ENCODE peak calls at places on chromosomes 2 and 18, in nine cellular contexts. One of them, this sample, is unnamed.

GRCh38 chr2:159736048-159736447 is 23.7 kb downstream of the MARCHF7 start:
- DNase-seq in upper lobe of right lung: no peak
- DNase-seq in mesendoderm: no peak
- DNase-seq in neuronal stem cell: no peak
- DNase-seq in CD8-positive, alpha-beta memory T cell: no peak
- DNase-seq in suprapubic skin: no peak
- DNase-seq in CD4-positive, CD25-positive, alpha-beta regulatory T cell: no peak
- DNase-seq in body of pancreas: no peak
- DNase-seq in left lung: no peak
- DNase-seq in this sample: no peak

GRCh38 chr18:70319185-70319584 is 30.3 kb downstream of the SOCS6 start:
- DNase-seq in upper lobe of right lung: no peak
- DNase-seq in mesendoderm: no peak
- DNase-seq in neuronal stem cell: no peak
- DNase-seq in CD8-positive, alpha-beta memory T cell: no peak
- DNase-seq in suprapubic skin: no peak
- DNase-seq in CD4-positive, CD25-positive, alpha-beta regulatory T cell: no peak
- DNase-seq in body of pancreas: no peak
- DNase-seq in left lung: no peak
- DNase-seq in this sample: no peak

GRCh38 chr2:29139152-29139551 is 23.9 kb downstream of the CLIP4 start:
- DNase-seq in upper lobe of right lung: no peak
- DNase-seq in mesendoderm: no peak
- DNase-seq in neuronal stem cell: no peak
- DNase-seq in CD8-positive, alpha-beta memory T cell: no peak
- DNase-seq in suprapubic skin: no peak
- DNase-seq in CD4-positive, CD25-positive, alpha-beta regulatory T cell: no peak
- DNase-seq in body of pancreas: no peak
- DNase-seq in left lung: no peak
- DNase-seq in this sample: no peak

GRCh38 chr2:8076453-8077284 is 605.2 kb upstream of the ID2 start:
- DNase-seq in upper lobe of right lung: no peak
- DNase-seq in mesendoderm: no peak
- DNase-seq in neuronal stem cell: no peak
- DNase-seq in CD8-positive, alpha-beta memory T cell: no peak
- DNase-seq in suprapubic skin: no peak
- DNase-seq in CD4-positive, CD25-positive, alpha-beta regulatory T cell: no peak
- DNase-seq in body of pancreas: no peak
- DNase-seq in left lung: no peak
- DNase-seq in this sample: no peak

GRCh38 chr2:210586381-210586780 is 30.0 kb downstream of the CPS1 start:
- DNase-seq in upper lobe of right lung: no peak
- DNase-seq in mesendoderm: no peak
- DNase-seq in neuronal stem cell: no peak
- DNase-seq in CD8-positive, alpha-beta memory T cell: no peak
- DNase-seq in suprapubic skin: no peak
- DNase-seq in CD4-positive, CD25-positive, alpha-beta regulatory T cell: no peak
- DNase-seq in body of pancreas: no peak
- DNase-seq in left lung: no peak
- DNase-seq in this sample: no peak

GRCh38 chr2:3784731-3785130 is 81.4 kb downstream of the DCDC2C start:
- DNase-seq in upper lobe of right lung: no peak
- DNase-seq in mesendoderm: peak
- DNase-seq in neuronal stem cell: no peak
- DNase-seq in CD8-positive, alpha-beta memory T cell: no peak
- DNase-seq in suprapubic skin: no peak
- DNase-seq in CD4-positive, CD25-positive, alpha-beta regulatory T cell: no peak
- DNase-seq in body of pancreas: no peak
- DNase-seq in left lung: no peak
- DNase-seq in this sample: no peak

GRCh38 chr18:1050012-1050657 is 145.5 kb downstream of the ADCYAP1 start:
- DNase-seq in upper lobe of right lung: no peak
- DNase-seq in mesendoderm: no peak
- DNase-seq in neuronal stem cell: no peak
- DNase-seq in CD8-positive, alpha-beta memory T cell: no peak
- DNase-seq in suprapubic skin: no peak
- DNase-seq in CD4-positive, CD25-positive, alpha-beta regulatory T cell: no peak
- DNase-seq in body of pancreas: no peak
- DNase-seq in left lung: no peak
- DNase-seq in this sample: no peak

GRCh38 chr18:59114160-59114559 is 25.5 kb upstream of the SEC11C start:
- DNase-seq in upper lobe of right lung: no peak
- DNase-seq in mesendoderm: no peak
- DNase-seq in neuronal stem cell: no peak
- DNase-seq in CD8-positive, alpha-beta memory T cell: no peak
- DNase-seq in suprapubic skin: no peak
- DNase-seq in CD4-positive, CD25-positive, alpha-beta regulatory T cell: no peak
- DNase-seq in body of pancreas: no peak
- DNase-seq in left lung: no peak
- DNase-seq in this sample: no peak

GRCh38 chr2:202009019-202009481 is 24.6 kb upstream of the FZD7 start:
- DNase-seq in upper lobe of right lung: no peak
- DNase-seq in mesendoderm: no peak
- DNase-seq in neuronal stem cell: no peak
- DNase-seq in CD8-positive, alpha-beta memory T cell: no peak
- DNase-seq in suprapubic skin: no peak
- DNase-seq in CD4-positive, CD25-positive, alpha-beta regulatory T cell: no peak
- DNase-seq in body of pancreas: no peak
- DNase-seq in left lung: no peak
- DNase-seq in this sample: no peak

GRCh38 chr2:222960126-222960525 is 91.9 kb upstream of the KCNE4 start:
- DNase-seq in upper lobe of right lung: no peak
- DNase-seq in mesendoderm: no peak
- DNase-seq in neuronal stem cell: no peak
- DNase-seq in CD8-positive, alpha-beta memory T cell: no peak
- DNase-seq in suprapubic skin: no peak
- DNase-seq in CD4-positive, CD25-positive, alpha-beta regulatory T cell: no peak
- DNase-seq in body of pancreas: no peak
- DNase-seq in left lung: no peak
- DNase-seq in this sample: no peak

GRCh38 chr2:91839904-91840868 is 3031.0 kb upstream of the TEKT4 start:
- DNase-seq in upper lobe of right lung: peak
- DNase-seq in mesendoderm: no peak
- DNase-seq in neuronal stem cell: no peak
- DNase-seq in CD8-positive, alpha-beta memory T cell: no peak
- DNase-seq in suprapubic skin: no peak
- DNase-seq in CD4-positive, CD25-positive, alpha-beta regulatory T cell: no peak
- DNase-seq in body of pancreas: no peak
- DNase-seq in left lung: no peak
- DNase-seq in this sample: no peak

GRCh38 chr2:236631361-236632291 is 62.0 kb downstream of the ACKR3 start:
- DNase-seq in upper lobe of right lung: peak
- DNase-seq in mesendoderm: no peak
- DNase-seq in neuronal stem cell: no peak
- DNase-seq in CD8-positive, alpha-beta memory T cell: no peak
- DNase-seq in suprapubic skin: peak
- DNase-seq in CD4-positive, CD25-positive, alpha-beta regulatory T cell: no peak
- DNase-seq in body of pancreas: no peak
- DNase-seq in left lung: no peak
- DNase-seq in this sample: peak

GRCh38 chr2:1546023-1546591 is 132.8 kb downstream of the TPO start:
- DNase-seq in upper lobe of right lung: no peak
- DNase-seq in mesendoderm: peak
- DNase-seq in neuronal stem cell: peak
- DNase-seq in CD8-positive, alpha-beta memory T cell: no peak
- DNase-seq in suprapubic skin: no peak
- DNase-seq in CD4-positive, CD25-positive, alpha-beta regulatory T cell: no peak
- DNase-seq in body of pancreas: peak
- DNase-seq in left lung: peak
- DNase-seq in this sample: no peak

GRCh38 chr2:27723372-27724144 is 48.0 kb upstream of the MRPL33 start:
- DNase-seq in upper lobe of right lung: peak
- DNase-seq in mesendoderm: peak
- DNase-seq in neuronal stem cell: peak
- DNase-seq in CD8-positive, alpha-beta memory T cell: no peak
- DNase-seq in suprapubic skin: no peak
- DNase-seq in CD4-positive, CD25-positive, alpha-beta regulatory T cell: peak
- DNase-seq in body of pancreas: peak
- DNase-seq in left lung: peak
- DNase-seq in this sample: no peak

GRCh38 chr2:128303095-128303791 is 15.4 kb downstream of the HS6ST1 start:
- DNase-seq in upper lobe of right lung: no peak
- DNase-seq in mesendoderm: no peak
- DNase-seq in neuronal stem cell: no peak
- DNase-seq in CD8-positive, alpha-beta memory T cell: no peak
- DNase-seq in suprapubic skin: no peak
- DNase-seq in CD4-positive, CD25-positive, alpha-beta regulatory T cell: no peak
- DNase-seq in body of pancreas: no peak
- DNase-seq in left lung: no peak
- DNase-seq in this sample: no peak

GRCh38 chr2:19677215-19677777 is 224.5 kb downstream of the TTC32 start:
- DNase-seq in upper lobe of right lung: no peak
- DNase-seq in mesendoderm: no peak
- DNase-seq in neuronal stem cell: no peak
- DNase-seq in CD8-positive, alpha-beta memory T cell: no peak
- DNase-seq in suprapubic skin: no peak
- DNase-seq in CD4-positive, CD25-positive, alpha-beta regulatory T cell: no peak
- DNase-seq in body of pancreas: no peak
- DNase-seq in left lung: no peak
- DNase-seq in this sample: peak
- H3K27ac ChIP-seq in upper lobe of right lung: no peak
- H3K27ac ChIP-seq in mesendoderm: no peak
- H3K27ac ChIP-seq in neuronal stem cell: no peak
- H3K27ac ChIP-seq in CD8-positive, alpha-beta memory T cell: no peak
- H3K27ac ChIP-seq in suprapubic skin: no peak
- H3K27ac ChIP-seq in CD4-positive, CD25-positive, alpha-beta regulatory T cell: no peak
- H3K27ac ChIP-seq in body of pancreas: no peak
- H3K27ac ChIP-seq in left lung: no peak
- H3K27ac ChIP-seq in this sample: peak

DNA sequence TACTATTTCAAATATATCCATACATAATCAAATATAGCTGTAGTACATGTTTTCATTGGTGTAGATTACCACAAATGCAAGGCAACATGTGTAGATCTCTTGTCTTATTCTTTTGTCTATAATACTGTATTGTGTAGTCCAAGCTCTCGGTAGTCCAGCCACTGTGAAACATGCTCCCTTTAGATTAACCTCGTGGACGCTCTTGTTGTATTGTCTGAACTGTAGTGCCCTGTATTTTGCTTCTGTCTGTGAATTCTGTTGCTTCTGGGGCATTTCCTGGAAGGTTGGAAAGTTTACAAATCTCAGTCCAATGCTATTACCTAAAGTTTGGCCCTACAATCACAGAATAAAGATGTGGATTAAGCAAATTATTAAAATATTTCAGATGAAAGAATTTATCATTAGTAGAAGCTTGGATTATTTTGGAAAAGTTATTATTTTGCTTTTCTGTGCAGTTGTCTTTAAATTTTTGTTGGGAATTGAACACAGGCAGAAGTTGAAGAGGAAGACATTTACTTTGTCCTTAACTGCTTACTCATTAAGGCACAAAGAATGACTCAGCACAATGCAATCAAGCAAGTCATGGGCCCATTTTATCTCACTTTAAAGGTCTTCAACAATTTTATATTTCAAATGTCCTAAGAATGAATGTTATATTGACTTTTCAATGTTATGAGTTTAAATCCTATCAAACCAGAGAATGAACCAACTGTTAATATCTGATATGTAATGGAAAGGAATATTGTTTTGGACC is 103.4 kb upstream of the CAVIN2 start:
- DNase-seq in upper lobe of right lung: no peak
- DNase-seq in mesendoderm: peak
- DNase-seq in neuronal stem cell: no peak
- DNase-seq in CD8-positive, alpha-beta memory T cell: no peak
- DNase-seq in suprapubic skin: no peak
- DNase-seq in CD4-positive, CD25-positive, alpha-beta regulatory T cell: no peak
- DNase-seq in body of pancreas: no peak
- DNase-seq in left lung: no peak
- DNase-seq in this sample: no peak
- H3K27ac ChIP-seq in upper lobe of right lung: no peak
- H3K27ac ChIP-seq in mesendoderm: no peak
- H3K27ac ChIP-seq in neuronal stem cell: no peak
- H3K27ac ChIP-seq in CD8-positive, alpha-beta memory T cell: no peak
- H3K27ac ChIP-seq in suprapubic skin: no peak
- H3K27ac ChIP-seq in CD4-positive, CD25-positive, alpha-beta regulatory T cell: no peak
- H3K27ac ChIP-seq in body of pancreas: no peak
- H3K27ac ChIP-seq in left lung: no peak
- H3K27ac ChIP-seq in this sample: no peak

GRCh38 chr2:130963849-130964793 is 127.4 kb downstream of the ARHGEF4 start:
- DNase-seq in upper lobe of right lung: no peak
- DNase-seq in mesendoderm: peak
- DNase-seq in neuronal stem cell: peak
- DNase-seq in CD8-positive, alpha-beta memory T cell: no peak
- DNase-seq in suprapubic skin: no peak
- DNase-seq in CD4-positive, CD25-positive, alpha-beta regulatory T cell: no peak
- DNase-seq in body of pancreas: no peak
- DNase-seq in left lung: no peak
- DNase-seq in this sample: no peak
- H3K27ac ChIP-seq in upper lobe of right lung: no peak
- H3K27ac ChIP-seq in mesendoderm: no peak
- H3K27ac ChIP-seq in neuronal stem cell: no peak
- H3K27ac ChIP-seq in CD8-positive, alpha-beta memory T cell: no peak
- H3K27ac ChIP-seq in suprapubic skin: no peak
- H3K27ac ChIP-seq in CD4-positive, CD25-positive, alpha-beta regulatory T cell: no peak
- H3K27ac ChIP-seq in body of pancreas: no peak
- H3K27ac ChIP-seq in left lung: no peak
- H3K27ac ChIP-seq in this sample: no peak

DNA sequence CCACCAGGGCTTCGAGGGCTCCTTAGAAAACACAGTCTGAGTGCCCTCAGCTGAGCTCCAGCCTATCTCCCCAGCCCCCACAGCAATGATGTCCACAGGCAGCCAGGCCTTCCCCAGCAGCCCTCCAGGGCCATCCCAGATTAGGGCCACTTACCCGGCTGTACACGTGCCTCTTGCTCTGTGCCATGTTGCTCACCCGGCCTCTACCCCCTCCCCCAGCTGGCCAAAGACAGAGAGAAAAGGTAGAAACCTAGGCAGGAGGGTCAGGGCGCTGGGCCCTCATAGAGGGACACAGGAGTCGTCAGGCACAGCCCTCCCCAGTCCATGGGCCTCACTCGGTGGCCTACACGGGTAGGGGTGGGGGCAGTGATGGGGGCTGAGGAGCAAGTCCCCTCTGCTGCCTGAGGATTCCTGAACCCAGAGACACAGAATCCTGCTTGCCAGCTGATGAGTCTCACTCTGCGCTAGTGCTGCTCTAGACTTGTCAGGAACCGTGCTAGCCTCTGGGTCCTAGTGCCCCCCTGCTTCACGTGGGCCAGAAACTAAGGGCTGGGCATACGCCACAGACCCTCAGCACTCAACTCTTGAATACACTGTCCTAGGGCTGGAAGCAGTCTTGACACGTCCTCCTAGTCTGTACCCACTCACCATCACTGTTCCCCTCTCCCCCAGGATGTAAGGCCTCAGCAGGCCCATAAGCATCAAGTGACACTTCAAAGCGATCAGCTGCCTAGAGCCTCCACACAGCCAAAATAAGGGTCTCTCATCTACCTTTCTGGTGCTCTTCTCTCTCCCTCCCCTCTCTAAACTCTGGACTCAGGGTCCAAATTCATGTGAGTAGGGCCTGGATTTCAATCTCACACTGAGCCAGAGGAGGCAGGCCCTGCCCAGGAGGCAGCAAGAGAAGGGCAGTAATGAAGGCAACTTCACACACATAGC is at the start of gene DCTN1:
- DNase-seq in upper lobe of right lung: no peak
- DNase-seq in mesendoderm: peak
- DNase-seq in neuronal stem cell: peak
- DNase-seq in CD8-positive, alpha-beta memory T cell: no peak
- DNase-seq in suprapubic skin: no peak
- DNase-seq in CD4-positive, CD25-positive, alpha-beta regulatory T cell: peak
- DNase-seq in body of pancreas: peak
- DNase-seq in left lung: peak
- DNase-seq in this sample: no peak
- H3K27ac ChIP-seq in upper lobe of right lung: no peak
- H3K27ac ChIP-seq in mesendoderm: peak
- H3K27ac ChIP-seq in neuronal stem cell: no peak
- H3K27ac ChIP-seq in CD8-positive, alpha-beta memory T cell: peak
- H3K27ac ChIP-seq in suprapubic skin: no peak
- H3K27ac ChIP-seq in CD4-positive, CD25-positive, alpha-beta regulatory T cell: no peak
- H3K27ac ChIP-seq in body of pancreas: no peak
- H3K27ac ChIP-seq in left lung: no peak
- H3K27ac ChIP-seq in this sample: peak